ENCODE peak calls at places on chromosomes 13 and 19, in six cellular contexts. U is body of pancreas, F is ovary, P is B cell, G is upper lobe of left lung, T is AG09309. R is an unnamed sample.

GRCh38 chr13:112605531-112605990 is 17.6 kb upstream of the TUBGCP3 start:
- DNase-seq in U (no peak), F (no peak), P (peak; percentile 8), G (no peak), T (no peak), R (peak; percentile 45)

GRCh38 chr13:97856001-97856675 is 97.3 kb upstream of the IPO5 start:
- DNase-seq in U (peak; percentile 28), F (peak; percentile 21), P (no peak), G (peak; percentile 32), T (no peak), R (no peak)

GRCh38 chr13:49539746-49540145 is 44.0 kb downstream of the PHF11 start:
- DNase-seq in U (no peak), F (no peak), P (no peak), G (no peak), T (no peak), R (no peak)

GRCh38 chr13:93673885-93674284 is 447.3 kb downstream of the GPC6 start:
- DNase-seq in U (no peak), F (no peak), P (no peak), G (no peak), T (no peak), R (no peak)

GRCh38 chr13:48818495-48818961 is 157.2 kb upstream of the FNDC3A start:
- DNase-seq in U (no peak), F (no peak), P (no peak), G (no peak), T (peak; percentile 96), R (no peak)

GRCh38 chr13:23899555-23899954 is 2.3 kb upstream of the C1QTNF9B start:
- DNase-seq in U (no peak), F (no peak), P (peak; percentile 51), G (no peak), T (peak; percentile 11), R (no peak)

GRCh38 chr13:25738797-25739196 is 313.0 kb downstream of the SHISA2 start:
- DNase-seq in U (no peak), F (no peak), P (no peak), G (no peak), T (no peak), R (no peak)

GRCh38 chr13:97539651-97540230 is 105.8 kb downstream of the RAP2A start:
- DNase-seq in U (no peak), F (no peak), P (no peak), G (no peak), T (no peak), R (no peak)

GRCh38 chr13:99174533-99175100 is 26.0 kb upstream of the UBAC2 start:
- DNase-seq in U (no peak), F (no peak), P (no peak), G (no peak), T (no peak), R (no peak)

GRCh38 chr13:114082849-114083645 is 49.4 kb downstream of the RASA3 start:
- DNase-seq in U (no peak), F (no peak), P (no peak), G (peak; percentile 9), T (no peak), R (no peak)

GRCh38 chr19:56837492-56837891 is 3.0 kb downstream of the PEG3 start:
- DNase-seq in U (peak; percentile 91), F (peak; percentile 82), P (peak; percentile 4), G (peak; percentile 67), T (no peak), R (no peak)

DNA sequence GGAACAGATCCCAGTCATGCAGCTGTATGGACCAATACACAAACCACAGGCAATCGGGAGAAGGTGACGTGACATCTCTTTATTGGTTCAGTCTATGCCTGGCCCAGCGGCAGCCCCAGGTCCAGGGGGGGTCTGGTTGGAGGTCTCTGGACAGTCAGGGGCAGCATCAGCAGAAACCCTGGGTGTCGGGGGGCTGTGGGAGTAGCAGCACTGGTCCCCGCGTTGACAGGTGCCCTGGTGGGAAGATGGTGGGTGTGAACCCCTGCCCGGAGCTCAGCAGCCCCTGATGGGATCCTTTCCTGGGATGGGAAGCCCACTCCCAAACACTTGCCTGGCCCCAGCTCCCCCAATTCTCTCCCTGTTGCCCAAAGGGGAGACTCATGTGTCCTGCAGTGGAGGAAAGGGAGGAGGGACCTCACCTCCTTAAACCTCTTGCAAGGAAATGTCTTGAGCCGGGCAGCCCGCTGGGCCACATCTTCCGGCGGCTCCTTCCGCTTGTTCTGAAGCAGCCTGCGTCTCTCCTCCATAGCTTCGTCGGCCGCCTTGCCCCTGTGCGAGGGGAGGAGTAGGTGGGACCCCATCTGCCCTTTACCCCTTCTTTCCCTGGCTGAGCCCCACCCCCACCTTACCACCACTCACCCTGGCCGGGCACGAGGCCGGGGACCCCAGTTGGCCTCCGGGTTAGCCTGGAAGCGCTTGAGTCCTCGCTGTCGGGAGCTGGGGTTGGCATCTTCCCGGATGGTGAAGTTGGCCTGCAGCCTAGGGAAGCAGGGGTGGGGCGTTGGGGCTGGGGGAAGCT is 2.4 kb upstream of the LYL1 start:
- DNase-seq in U (no peak), F (peak; percentile 36), P (peak; percentile 70), G (peak; percentile 44), T (no peak), R (no peak)
- TF ChIP-seq CTCF in U (no peak), F (no peak), P (peak; percentile 67), G (no peak), T (no peak), R (no peak)

GRCh38 chr13:43981091-43981490 is 101.4 kb downstream of the LACC1 start:
- DNase-seq in U (no peak), F (no peak), P (no peak), G (no peak), T (no peak), R (no peak)

GRCh38 chr13:43983373-43983772 is 103.7 kb downstream of the LACC1 start:
- DNase-seq in U (no peak), F (no peak), P (no peak), G (no peak), T (no peak), R (no peak)

GRCh38 chr13:43979492-43979891 is 99.8 kb downstream of the LACC1 start:
- DNase-seq in U (no peak), F (no peak), P (no peak), G (no peak), T (no peak), R (no peak)

GRCh38 chr13:43984292-43984691 is 104.6 kb downstream of the LACC1 start:
- DNase-seq in U (no peak), F (no peak), P (no peak), G (no peak), T (no peak), R (no peak)

GRCh38 chr13:43981512-43982301 is 102.0 kb downstream of the LACC1 start:
- DNase-seq in U (no peak), F (no peak), P (no peak), G (no peak), T (no peak), R (no peak)
- TF ChIP-seq CTCF in U (no peak), F (no peak), P (no peak), G (no peak), T (no peak), R (no peak)

GRCh38 chr19:41019346-41019745 is 28.3 kb downstream of the CYP2B6 start:
- DNase-seq in U (no peak), F (no peak), P (no peak), G (no peak), T (no peak), R (no peak)

GRCh38 chr19:41027273-41027967 is 36.3 kb downstream of the CYP2B6 start:
- DNase-seq in U (no peak), F (no peak), P (no peak), G (no peak), T (no peak), R (no peak)

GRCh38 chr19:41025411-41025810 is 34.3 kb downstream of the CYP2B6 start:
- DNase-seq in U (no peak), F (no peak), P (no peak), G (no peak), T (no peak), R (no peak)

GRCh38 chr19:41025871-41026270 is 34.8 kb downstream of the CYP2B6 start:
- DNase-seq in U (no peak), F (no peak), P (no peak), G (no peak), T (no peak), R (no peak)

DNA sequence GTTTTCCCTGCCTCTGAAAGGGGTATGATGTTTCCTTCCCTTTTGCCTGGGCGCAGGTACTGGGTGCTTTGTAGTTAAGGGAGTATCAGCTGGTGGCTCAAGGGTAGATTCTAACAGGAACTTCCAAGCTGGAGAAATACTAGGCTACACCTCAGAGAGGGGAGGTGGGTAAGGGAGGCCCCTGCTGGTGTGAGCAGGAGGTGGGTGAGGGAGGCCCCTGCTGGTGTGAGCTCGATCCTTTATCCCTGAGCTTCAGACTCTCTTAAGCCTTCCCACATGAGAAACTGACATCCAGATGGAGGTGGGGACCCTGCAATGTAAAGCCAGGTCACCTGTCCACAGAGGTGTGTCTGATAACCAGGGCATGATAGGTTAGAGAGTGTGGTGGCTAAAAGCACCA is 32.1 kb downstream of the CYP2B6 start:
- DNase-seq in U (no peak), F (no peak), P (no peak), G (no peak), T (no peak), R (no peak)
- TF ChIP-seq CTCF in U (no peak), F (no peak), P (no peak), G (no peak), T (no peak), R (no peak)

GRCh38 chr19:39908803-39909202 is 25.6 kb downstream of the FCGBP start:
- DNase-seq in U (no peak), F (no peak), P (no peak), G (no peak), T (no peak), R (peak; percentile 31)
- TF ChIP-seq CTCF in U (no peak), F (no peak), P (no peak), G (no peak), T (no peak), R (no peak)

GRCh38 chr13:73275163-73275562 is 216.4 kb downstream of the KLF5 start:
- DNase-seq in U (no peak), F (no peak), P (no peak), G (no peak), T (no peak), R (no peak)
- TF ChIP-seq CTCF in U (no peak), F (no peak), P (no peak), G (no peak), T (no peak), R (peak; percentile 52)

GRCh38 chr19:15324791-15325519 is 7.4 kb downstream of the BRD4 start:
- DNase-seq in U (peak; percentile 86), F (no peak), P (no peak), G (no peak), T (no peak), R (no peak)
- TF ChIP-seq CTCF in U (no peak), F (no peak), P (no peak), G (no peak), T (no peak), R (no peak)

DNA sequence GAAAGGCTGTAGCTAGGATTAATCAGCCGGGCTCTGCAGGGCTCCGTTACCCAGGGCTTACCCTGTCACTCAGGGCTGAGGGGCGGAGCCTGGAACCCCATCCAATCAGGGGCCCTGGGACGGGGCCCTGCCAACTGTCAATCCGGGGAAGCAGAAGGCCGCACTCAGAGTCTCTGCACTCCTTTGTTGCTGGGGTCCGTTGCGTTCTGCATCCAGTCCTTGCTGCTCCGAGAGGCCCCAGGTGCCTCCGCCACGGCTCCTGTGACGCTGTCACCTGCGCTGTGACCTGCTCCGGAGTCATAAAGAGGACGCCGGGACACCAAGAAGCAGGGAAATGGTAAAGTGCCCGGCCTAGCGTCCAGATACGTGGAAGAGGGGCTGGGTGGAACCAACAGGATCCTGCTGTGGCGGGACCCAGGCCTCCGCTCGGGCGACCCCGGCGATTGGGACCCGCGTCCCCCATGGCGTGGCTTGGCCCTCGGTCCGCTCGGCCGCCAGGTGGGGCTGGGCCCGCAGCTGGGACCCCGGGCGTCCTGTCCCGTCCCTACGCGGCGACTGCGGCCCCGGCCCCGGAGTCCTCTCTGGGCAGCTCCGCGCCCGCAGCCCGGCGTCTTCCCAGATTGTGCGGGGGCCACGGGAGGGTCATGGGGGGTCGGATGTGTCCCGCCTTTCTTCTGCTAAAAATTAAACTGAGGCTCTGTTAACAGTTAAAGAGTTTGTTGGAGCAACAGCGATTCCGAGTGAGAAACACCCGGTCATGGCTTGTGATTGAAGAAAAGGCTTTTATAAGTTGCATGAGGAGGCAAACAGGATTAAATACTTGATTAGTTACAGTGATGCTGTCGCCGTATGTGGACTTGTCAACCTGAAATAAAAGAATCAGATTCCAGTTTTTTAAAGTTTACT is at the start of gene ZNF491:
- DNase-seq in U (peak; percentile 97), F (peak; percentile 91), P (peak; percentile 87), G (peak; percentile 97), T (peak; percentile 56), R (peak; percentile 94)
- TF ChIP-seq CTCF in U (peak; percentile 11), F (no peak), P (no peak), G (peak; percentile 39), T (peak; percentile 22), R (peak; percentile 58)

R was measured in type B pancreatic cell.